ENCODE peak calls at places on chromosomes 1 and 21, in seven cellular contexts. V is stomach, L is ovary, K is transverse colon, S is A549, Z is GM12878, T is tibial nerve. J is an unnamed sample.

GRCh38 chr1:94096797-94097549 is 24.0 kb downstream of the ABCA4 start:
- DNase-seq in V (no peak), L (peak), K (peak), S (no peak), Z (no peak), T (peak), J (no peak)

GRCh38 chr1:45003741-45004140 is 7.4 kb downstream of the HECTD3 start:
- DNase-seq in V (no peak), L (no peak), K (no peak), S (no peak), Z (no peak), T (no peak), J (no peak)

GRCh38 chr1:74199504-74199903 is 1.5 kb downstream of the FPGT start:
- DNase-seq in V (no peak), L (no peak), K (no peak), S (no peak), Z (no peak), T (no peak), J (no peak)

GRCh38 chr1:21174638-21175323 is 1.9 kb downstream of the EIF4G3 start:
- DNase-seq in V (no peak), L (no peak), K (no peak), S (no peak), Z (no peak), T (no peak), J (no peak)

GRCh38 chr1:66370462-66370907 is 163.5 kb upstream of the SGIP1 start:
- DNase-seq in V (no peak), L (no peak), K (no peak), S (no peak), Z (no peak), T (no peak), J (no peak)

GRCh38 chr1:201916649-201917249 is 28.1 kb downstream of the SHISA4 start:
- DNase-seq in V (peak), L (peak), K (peak), S (peak), Z (no peak), T (peak), J (no peak)

GRCh38 chr1:29444081-29444715 is 207.9 kb downstream of the PTPRU start:
- DNase-seq in V (peak), L (no peak), K (no peak), S (no peak), Z (no peak), T (no peak), J (no peak)

GRCh38 chr1:156060937-156061636 is at the start of gene RAB25:
- DNase-seq in V (peak), L (no peak), K (peak), S (no peak), Z (no peak), T (no peak), J (no peak)

GRCh38 chr1:112540395-112540794 is 31.6 kb downstream of the WNT2B start:
- DNase-seq in V (no peak), L (no peak), K (no peak), S (no peak), Z (no peak), T (no peak), J (no peak)

GRCh38 chr1:111471012-111471411 is 2.8 kb upstream of the C1orf162 start:
- DNase-seq in V (peak), L (no peak), K (peak), S (no peak), Z (peak), T (no peak), J (no peak)

GRCh38 chr1:91511386-91511785 is 10.7 kb downstream of the CDC7 start:
- DNase-seq in V (no peak), L (no peak), K (no peak), S (peak), Z (no peak), T (no peak), J (no peak)

GRCh38 chr1:91510754-91511153 is 10.1 kb downstream of the CDC7 start:
- DNase-seq in V (no peak), L (no peak), K (no peak), S (no peak), Z (no peak), T (no peak), J (no peak)

GRCh38 chr1:91507330-91507729 is 6.7 kb downstream of the CDC7 start:
- DNase-seq in V (no peak), L (no peak), K (no peak), S (no peak), Z (no peak), T (no peak), J (no peak)

GRCh38 chr1:91515994-91516393 is 15.3 kb downstream of the CDC7 start:
- DNase-seq in V (no peak), L (no peak), K (no peak), S (no peak), Z (no peak), T (no peak), J (no peak)

GRCh38 chr1:91513160-91513559 is 12.5 kb downstream of the CDC7 start:
- DNase-seq in V (no peak), L (no peak), K (no peak), S (no peak), Z (no peak), T (no peak), J (no peak)
- TF ChIP-seq CTCF in V (peak), L (no peak), K (peak), S (peak), Z (no peak), T (peak), J (peak)

GRCh38 chr21:39659070-39659815 is 46.5 kb downstream of the B3GALT5 start:
- DNase-seq in V (no peak), L (no peak), K (no peak), S (no peak), Z (no peak), T (no peak), J (no peak)

GRCh38 chr21:39661740-39662139 is 49.0 kb downstream of the B3GALT5 start:
- DNase-seq in V (no peak), L (no peak), K (no peak), S (no peak), Z (no peak), T (no peak), J (peak)

GRCh38 chr21:39661121-39661520 is 48.4 kb downstream of the B3GALT5 start:
- DNase-seq in V (no peak), L (no peak), K (no peak), S (no peak), Z (no peak), T (no peak), J (no peak)

GRCh38 chr21:39660191-39660590 is 47.5 kb downstream of the B3GALT5 start:
- DNase-seq in V (no peak), L (no peak), K (peak), S (no peak), Z (no peak), T (no peak), J (no peak)

DNA sequence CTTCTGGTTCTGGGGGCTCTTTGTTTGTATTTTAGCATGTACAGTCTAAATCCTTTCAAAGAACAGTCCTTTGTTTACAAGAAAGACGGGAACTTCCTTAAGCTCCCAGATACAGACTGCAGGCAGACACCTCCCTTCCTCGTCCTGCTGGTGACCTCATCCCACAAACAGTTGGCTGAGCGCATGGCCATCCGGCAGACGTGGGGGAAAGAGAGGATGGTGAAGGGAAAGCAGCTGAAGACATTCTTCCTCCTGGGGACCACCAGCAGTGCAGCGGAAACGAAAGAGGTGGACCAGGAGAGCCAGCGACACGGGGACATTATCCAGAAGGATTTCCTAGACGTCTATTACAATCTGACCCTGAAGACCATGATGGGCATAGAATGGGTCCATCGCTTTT is 47.9 kb downstream of the B3GALT5 start:
- DNase-seq in V (no peak), L (no peak), K (peak), S (peak), Z (no peak), T (peak), J (no peak)
- H3K4me3 ChIP-seq in V (peak), L (no peak), K (peak), S (no peak), Z (no peak), T (no peak), J (no peak)

DNA sequence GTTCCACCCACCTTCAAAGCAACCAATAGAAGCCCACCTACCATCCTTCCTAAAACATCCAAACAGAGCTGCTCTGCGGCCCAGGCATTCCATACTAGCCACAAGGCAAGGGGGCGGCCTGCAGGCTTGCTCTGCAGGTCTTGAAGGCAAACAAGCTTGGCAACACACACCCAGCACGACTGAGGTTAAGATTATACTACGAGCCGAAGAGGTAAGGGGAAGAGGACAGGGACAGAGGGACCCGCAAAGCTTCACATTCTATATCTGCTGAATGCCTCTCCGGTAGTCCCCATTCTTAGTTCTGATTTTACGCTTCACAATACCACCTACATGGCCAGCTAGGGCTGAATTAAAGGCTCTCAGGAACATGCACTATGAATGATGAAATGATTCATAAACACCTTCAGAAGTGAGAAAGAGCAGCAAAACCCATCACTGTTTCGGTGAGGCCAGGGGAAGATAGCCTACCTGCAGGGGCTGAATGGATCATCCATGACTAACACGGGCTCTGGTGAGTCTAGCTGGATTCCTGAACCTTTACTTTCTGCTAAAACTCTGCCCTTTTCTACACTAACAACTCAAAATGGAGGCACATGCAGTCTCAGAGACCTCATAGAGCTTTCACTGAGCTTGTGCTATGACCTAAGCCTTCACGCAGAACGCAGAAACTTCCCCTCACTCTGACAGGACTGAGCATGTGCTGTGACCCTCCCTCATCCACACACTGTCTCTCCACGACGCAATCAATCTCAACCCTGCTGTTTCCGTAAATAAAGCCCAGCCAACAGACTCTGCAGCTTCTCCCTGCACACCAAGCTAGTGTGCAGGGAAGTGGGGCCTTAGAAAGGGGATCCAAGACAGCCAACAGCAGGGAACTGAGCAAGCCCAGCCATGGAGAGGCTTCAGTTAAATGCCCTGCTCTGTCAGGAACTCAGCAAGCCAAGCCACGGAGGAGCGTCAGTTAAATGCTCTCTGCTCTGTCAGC is 207.7 kb downstream of the SLC45A1 start:
- DNase-seq in V (peak), L (peak), K (peak), S (peak), Z (peak), T (peak), J (peak)
- TF ChIP-seq EP300 in V (no peak), L (no peak), K (no peak), S (no peak), Z (no peak), T (peak), J (no peak)

GRCh38 chr1:158798531-158798930 is 17.5 kb upstream of the OR6N2 start:
- DNase-seq in V (no peak), L (no peak), K (no peak), S (no peak), Z (no peak), T (no peak), J (no peak)

GRCh38 chr1:158794247-158794646 is 13.2 kb upstream of the OR6N2 start:
- DNase-seq in V (no peak), L (no peak), K (no peak), S (no peak), Z (no peak), T (no peak), J (no peak)

GRCh38 chr1:158793604-158794003 is 12.6 kb upstream of the OR6N2 start:
- DNase-seq in V (no peak), L (no peak), K (no peak), S (no peak), Z (no peak), T (no peak), J (no peak)
- TF ChIP-seq CTCF in V (no peak), L (no peak), K (no peak), S (no peak), Z (peak), T (no peak), J (no peak)

GRCh38 chr1:236150291-236150940 is 8.1 kb downstream of the GPR137B start:
- DNase-seq in V (no peak), L (no peak), K (no peak), S (no peak), Z (no peak), T (no peak), J (no peak)
- H3K4me3 ChIP-seq in V (no peak), L (no peak), K (no peak), S (no peak), Z (no peak), T (no peak), J (no peak)